ENCODE peak calls at places on chromosomes 2 and 18, in six cellular contexts. H, J, R, U, V and A are unnamed samples.

GRCh38 chr2:222760301-222760897 is 88.9 kb downstream of the MOGAT1 start:
- DNase-seq in H (no peak), J (no peak), R (no peak), U (no peak), V (no peak), A (no peak)

GRCh38 chr2:160207804-160208661 is 8.0 kb upstream of the ITGB6 start:
- DNase-seq in H (no peak), J (no peak), R (peak), U (peak), V (no peak), A (no peak)

GRCh38 chr2:120988741-120989555 is 253.3 kb downstream of the GLI2 start:
- DNase-seq in H (no peak), J (no peak), R (no peak), U (no peak), V (no peak), A (peak)

GRCh38 chr2:226790006-226790405 is 9.6 kb downstream of the IRS1 start:
- DNase-seq in H (no peak), J (no peak), R (no peak), U (peak), V (no peak), A (no peak)

GRCh38 chr2:113056501-113056900 is 2.5 kb upstream of the IL36RN start:
- DNase-seq in H (no peak), J (no peak), R (no peak), U (no peak), V (no peak), A (no peak)

GRCh38 chr2:24329700-24330099 is 30.6 kb downstream of the ITSN2 start:
- DNase-seq in H (no peak), J (no peak), R (no peak), U (no peak), V (peak), A (no peak)

GRCh38 chr18:23998811-23999210 is 15.7 kb upstream of the TTC39C start:
- DNase-seq in H (no peak), J (no peak), R (peak), U (no peak), V (no peak), A (no peak)

GRCh38 chr2:182592691-182593393 is 123.2 kb upstream of the DNAJC10 start:
- DNase-seq in H (no peak), J (no peak), R (no peak), U (no peak), V (no peak), A (no peak)

GRCh38 chr2:105455488-105455991 is 56.7 kb upstream of the FHL2 start:
- DNase-seq in H (no peak), J (no peak), R (peak), U (peak), V (no peak), A (no peak)

GRCh38 chr18:77032121-77032758 is 100.3 kb downstream of the MBP start:
- DNase-seq in H (no peak), J (no peak), R (no peak), U (no peak), V (no peak), A (no peak)

GRCh38 chr2:237538001-237538720 is 28.2 kb upstream of the PRLH start:
- DNase-seq in H (no peak), J (no peak), R (no peak), U (no peak), V (no peak), A (no peak)

GRCh38 chr2:178280261-178280852 is 86.0 kb downstream of the OSBPL6 start:
- DNase-seq in H (peak), J (peak), R (peak), U (peak), V (peak), A (no peak)

GRCh38 chr2:66264354-66264753 is 170.6 kb upstream of the MEIS1 start:
- DNase-seq in H (no peak), J (no peak), R (no peak), U (no peak), V (no peak), A (no peak)

GRCh38 chr2:108579631-108580030 is 45.4 kb downstream of the LIMS1 start:
- DNase-seq in H (no peak), J (no peak), R (no peak), U (peak), V (no peak), A (no peak)

GRCh38 chr2:202108345-202108744 is 35.3 kb downstream of the KIAA2012 start:
- DNase-seq in H (no peak), J (no peak), R (no peak), U (no peak), V (no peak), A (no peak)

GRCh38 chr2:202105025-202105424 is 32.0 kb downstream of the KIAA2012 start:
- DNase-seq in H (no peak), J (no peak), R (no peak), U (no peak), V (no peak), A (no peak)

GRCh38 chr2:202101049-202101579 is 28.1 kb downstream of the KIAA2012 start:
- DNase-seq in H (no peak), J (no peak), R (no peak), U (no peak), V (no peak), A (no peak)

GRCh38 chr2:202102425-202103005 is 29.5 kb downstream of the KIAA2012 start:
- DNase-seq in H (no peak), J (no peak), R (no peak), U (no peak), V (no peak), A (no peak)

DNA sequence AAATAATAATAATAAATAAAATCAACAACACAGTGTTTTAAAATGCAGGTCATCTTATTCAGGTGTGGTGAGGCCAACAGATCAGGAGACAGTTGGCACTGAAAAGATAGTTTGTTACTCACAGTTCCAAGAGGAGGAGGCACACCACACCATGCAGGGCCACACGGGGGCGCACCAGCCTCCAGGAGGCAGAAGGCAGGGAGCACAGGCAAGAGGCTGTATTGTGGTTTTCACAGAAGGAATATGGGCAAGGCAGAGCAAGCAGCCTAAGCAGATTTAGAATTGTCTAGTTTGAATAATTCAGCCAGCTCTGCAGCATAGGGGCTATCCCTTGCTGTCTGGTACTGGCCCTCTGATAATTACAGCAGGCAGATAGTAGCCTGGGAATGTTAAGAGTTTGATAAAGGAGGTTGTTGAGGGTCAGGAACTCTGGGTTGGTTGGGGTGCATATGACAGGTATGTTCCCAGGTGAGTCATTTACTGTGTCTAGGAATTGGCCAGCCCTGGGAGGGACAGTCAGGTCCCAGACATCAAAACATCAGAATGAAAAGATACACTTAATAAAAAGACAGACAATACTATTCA is 31.3 kb downstream of the KIAA2012 start:
- DNase-seq in H (peak), J (peak), R (peak), U (peak), V (peak), A (peak)
- TF ChIP-seq CTCF in H (peak), J (no peak), R (peak), U (peak), V (peak), A (peak)

GRCh38 chr2:223957092-223957851 is at the start of gene MRPL44:
- DNase-seq in H (peak), J (peak), R (peak), U (peak), V (peak), A (peak)
- TF ChIP-seq CTCF in H (no peak), J (no peak), R (no peak), U (no peak), V (no peak), A (no peak)

GRCh38 chr2:99615247-99615771 is 125.5 kb upstream of the REV1 start:
- DNase-seq in H (no peak), J (no peak), R (no peak), U (no peak), V (no peak), A (no peak)
- TF ChIP-seq CTCF in H (no peak), J (no peak), R (no peak), U (no peak), V (peak), A (no peak)

GRCh38 chr2:143525536-143525935 is 396.3 kb downstream of the ARHGAP15 start:
- DNase-seq in H (no peak), J (no peak), R (no peak), U (no peak), V (no peak), A (no peak)
- TF ChIP-seq CTCF in H (no peak), J (no peak), R (no peak), U (no peak), V (no peak), A (no peak)

GRCh38 chr2:67927489-67927888 is 135.3 kb downstream of the C1D start:
- DNase-seq in H (no peak), J (no peak), R (no peak), U (no peak), V (no peak), A (no peak)

GRCh38 chr2:67930156-67930555 is 132.6 kb downstream of the C1D start:
- DNase-seq in H (no peak), J (no peak), R (no peak), U (no peak), V (no peak), A (no peak)
- TF ChIP-seq CTCF in H (no peak), J (no peak), R (no peak), U (no peak), V (no peak), A (no peak)

GRCh38 chr2:176637497-176638166 is 368.4 kb downstream of the MTX2 start:
- DNase-seq in H (peak), J (peak), R (peak), U (peak), V (no peak), A (peak)

GRCh38 chr2:176636376-176636775 is 367.1 kb downstream of the MTX2 start:
- DNase-seq in H (peak), J (no peak), R (no peak), U (no peak), V (no peak), A (no peak)

GRCh38 chr2:176638167-176639015 is 369.1 kb downstream of the MTX2 start:
- DNase-seq in H (peak), J (peak), R (peak), U (peak), V (no peak), A (peak)

GRCh38 chr2:176639016-176639343 is 369.7 kb downstream of the MTX2 start:
- DNase-seq in H (no peak), J (no peak), R (no peak), U (no peak), V (no peak), A (no peak)

DNA sequence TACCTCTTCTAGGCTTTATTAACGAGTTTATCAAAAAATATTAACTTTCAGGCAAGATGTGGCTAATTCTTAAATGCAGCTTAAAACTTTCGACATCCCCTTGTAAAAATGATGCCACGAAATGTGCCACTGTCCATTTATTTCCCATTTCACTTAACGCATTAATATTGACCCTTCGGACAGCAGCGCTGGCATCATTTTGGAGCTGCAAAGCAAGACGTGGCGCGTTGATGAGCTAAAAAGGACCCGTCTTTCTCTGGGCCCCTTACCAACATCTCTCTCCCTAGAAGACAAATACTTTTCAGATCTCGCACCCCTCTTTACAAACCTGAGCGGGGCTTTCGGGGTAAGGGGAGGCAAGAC is 367.9 kb downstream of the MTX2 start:
- DNase-seq in H (no peak), J (no peak), R (no peak), U (no peak), V (no peak), A (no peak)
- TF ChIP-seq CTCF in H (no peak), J (no peak), R (no peak), U (no peak), V (no peak), A (no peak)